ENCODE peak calls at places on chromosomes 6 and 20, in four cellular contexts. A is H1, W is HepG2, Q is GM12878. G is an unnamed sample.

GRCh38 chr6:151269318-151269995 is 29.7 kb downstream of the AKAP12 start:
- DNase-seq in A (no peak), W (no peak), Q (no peak), G (no peak)

GRCh38 chr20:8244637-8245036 is 112.6 kb downstream of the PLCB1 start:
- DNase-seq in A (no peak), W (peak), Q (no peak), G (no peak)

GRCh38 chr20:50270569-50270968 is 79.9 kb downstream of the CEBPB start:
- DNase-seq in A (no peak), W (no peak), Q (no peak), G (no peak)

GRCh38 chr6:36127462-36128016 is 2.8 kb upstream of the MAPK13 start:
- DNase-seq in A (no peak), W (peak), Q (no peak), G (no peak)

GRCh38 chr6:151391471-151392428 is at the start of gene ZBTB2:
- DNase-seq in A (peak), W (peak), Q (no peak), G (no peak)

GRCh38 chr20:40663991-40664880 is 24.8 kb downstream of the MAFB start:
- DNase-seq in A (no peak), W (no peak), Q (no peak), G (no peak)

GRCh38 chr6:125792680-125793079 is 1.9 kb downstream of the NCOA7 start:
- DNase-seq in A (no peak), W (no peak), Q (no peak), G (no peak)

GRCh38 chr6:31597006-31597405 is 4.2 kb upstream of the NCR3 start:
- DNase-seq in A (no peak), W (peak), Q (no peak), G (no peak)

GRCh38 chr6:84460491-84460890 is 233.0 kb upstream of the CEP162 start:
- DNase-seq in A (no peak), W (no peak), Q (no peak), G (no peak)

GRCh38 chr6:76609160-76609559 is 536.7 kb upstream of the IMPG1 start:
- DNase-seq in A (no peak), W (no peak), Q (no peak), G (no peak)

DNA sequence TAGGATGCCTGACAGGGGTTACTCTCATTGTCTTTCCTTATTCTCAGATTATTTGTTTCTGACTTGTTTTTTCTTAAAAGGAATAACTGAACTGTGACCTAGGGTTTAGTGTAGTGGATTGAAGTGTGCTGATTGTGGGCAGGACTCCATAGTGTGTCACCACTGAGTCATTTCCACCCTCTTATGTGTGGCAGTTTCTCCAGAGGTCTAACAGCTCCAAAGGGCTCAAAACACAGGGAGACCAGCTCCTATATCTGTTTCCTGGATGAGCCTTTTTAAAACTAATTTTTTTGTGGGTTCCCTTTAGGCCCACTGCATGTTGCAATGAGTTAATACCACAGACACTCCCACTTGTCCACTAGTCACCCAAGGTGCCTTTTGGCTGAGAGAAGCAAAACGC is 951.1 kb upstream of the ADGRB3 start:
- DNase-seq in A (no peak), W (no peak), Q (no peak), G (no peak)
- TF ChIP-seq YY1 in A (no peak), W (no peak), Q (no peak), G (no peak)

GRCh38 chr20:51810155-51811039 is 8.1 kb upstream of the SALL4 start:
- DNase-seq in A (no peak), W (peak), Q (no peak), G (no peak)
- TF ChIP-seq SUZ12 in A (no peak), W (no peak), Q (no peak), G (no peak)

DNA sequence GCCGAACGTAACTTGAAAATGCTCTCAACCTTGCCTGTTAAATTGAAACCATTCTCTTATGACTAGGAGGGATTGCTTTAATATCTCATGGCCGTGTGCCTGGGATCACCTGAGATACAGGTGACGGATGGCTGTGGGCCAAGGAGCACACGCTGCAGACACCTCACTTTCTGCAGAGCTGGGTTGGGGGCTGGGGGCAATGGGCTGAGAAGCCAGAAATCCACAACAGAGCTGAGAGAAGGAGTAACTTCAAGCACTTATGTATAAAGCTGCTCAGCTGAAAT is 170.9 kb downstream of the DTNBP1 start:
- DNase-seq in A (no peak), W (no peak), Q (no peak), G (no peak)
- TF ChIP-seq YY1 in A (no peak), W (no peak), Q (no peak), G (no peak)

GRCh38 chr6:109343518-109343917 is 38.7 kb downstream of the CD164 start:
- DNase-seq in A (no peak), W (no peak), Q (no peak), G (no peak)

GRCh38 chr6:109339906-109340678 is 42.2 kb downstream of the CD164 start:
- DNase-seq in A (no peak), W (no peak), Q (no peak), G (no peak)

GRCh38 chr6:109342564-109342963 is 39.7 kb downstream of the CD164 start:
- DNase-seq in A (no peak), W (no peak), Q (no peak), G (no peak)

GRCh38 chr6:109344226-109344625 is 38.0 kb downstream of the CD164 start:
- DNase-seq in A (no peak), W (no peak), Q (no peak), G (no peak)

GRCh38 chr6:109340811-109341210 is 41.5 kb downstream of the CD164 start:
- DNase-seq in A (no peak), W (no peak), Q (no peak), G (no peak)
- TF ChIP-seq SUZ12 in A (no peak), W (no peak), Q (no peak), G (no peak)

DNA sequence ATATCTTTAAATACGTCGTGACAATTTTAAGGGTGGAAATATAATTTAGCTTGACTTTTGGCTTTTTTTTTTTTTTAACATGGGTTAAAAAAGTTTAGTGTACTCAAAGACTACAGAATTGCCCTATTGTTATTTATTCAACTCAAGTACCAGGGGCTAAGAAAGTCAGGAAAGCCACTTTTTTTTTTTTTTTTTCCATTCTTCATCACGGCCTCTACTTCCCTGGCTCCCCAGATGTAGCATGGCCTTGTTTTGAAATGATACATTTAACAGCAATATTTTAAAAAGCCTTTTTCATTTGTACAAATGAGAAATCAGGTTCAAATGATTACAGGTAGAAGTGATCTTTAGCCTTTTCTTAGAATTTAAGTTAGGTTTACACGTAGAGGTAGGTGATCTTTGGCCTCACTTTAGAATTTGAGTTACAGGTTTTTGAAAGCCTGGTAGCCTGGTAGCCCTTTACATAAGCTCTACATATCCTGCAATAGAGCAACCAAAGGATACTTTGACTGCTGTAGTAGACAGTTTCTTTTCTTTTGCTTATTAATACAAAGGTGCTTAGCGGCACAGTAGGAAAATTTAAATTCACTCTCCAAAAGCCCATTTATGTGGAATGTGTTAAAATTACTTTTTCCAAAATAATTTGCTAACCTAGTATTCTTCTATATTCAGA is 160.5 kb upstream of the MMS22L start:
- DNase-seq in A (no peak), W (no peak), Q (no peak), G (peak)
- TF ChIP-seq YY1 in A (no peak), W (no peak), Q (no peak), G (no peak)

GRCh38 chr6:17820055-17820454 is 113.3 kb upstream of the NUP153 start:
- DNase-seq in A (no peak), W (peak), Q (no peak), G (no peak)
- TF ChIP-seq SUZ12 in A (no peak), W (no peak), Q (no peak), G (no peak)

GRCh38 chr6:134046054-134046453 is 6.4 kb downstream of the SLC2A12 start:
- DNase-seq in A (no peak), W (no peak), Q (no peak), G (no peak)

GRCh38 chr6:134039116-134039515 is 13.3 kb downstream of the SLC2A12 start:
- DNase-seq in A (no peak), W (no peak), Q (no peak), G (no peak)

GRCh38 chr6:134034951-134035822 is 17.2 kb downstream of the SLC2A12 start:
- DNase-seq in A (no peak), W (no peak), Q (no peak), G (no peak)

GRCh38 chr6:134035823-134036296 is 16.6 kb downstream of the SLC2A12 start:
- DNase-seq in A (no peak), W (peak), Q (peak), G (no peak)

DNA sequence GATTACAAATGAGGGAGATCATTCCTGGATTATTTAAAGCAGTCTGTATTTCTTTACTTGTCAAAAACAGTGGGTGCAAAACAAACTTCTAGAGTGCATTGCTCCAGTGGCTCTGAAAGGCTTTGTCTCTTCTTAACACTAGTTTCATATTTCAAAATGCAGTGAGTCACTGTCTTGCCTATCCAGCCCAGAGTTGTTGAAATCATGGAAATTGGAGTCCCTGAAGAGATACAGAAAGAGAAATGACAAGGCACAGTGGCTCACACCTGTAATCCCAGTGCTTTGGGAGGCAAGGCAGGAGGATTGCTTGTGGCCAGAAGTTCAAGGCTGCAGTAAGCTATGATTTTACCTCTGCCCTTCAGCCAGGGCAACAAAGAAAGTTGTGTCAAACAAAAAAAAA is 11.3 kb downstream of the SLC2A12 start:
- DNase-seq in A (no peak), W (no peak), Q (no peak), G (no peak)
- TF ChIP-seq YY1 in A (no peak), W (no peak), Q (no peak), G (no peak)

DNA sequence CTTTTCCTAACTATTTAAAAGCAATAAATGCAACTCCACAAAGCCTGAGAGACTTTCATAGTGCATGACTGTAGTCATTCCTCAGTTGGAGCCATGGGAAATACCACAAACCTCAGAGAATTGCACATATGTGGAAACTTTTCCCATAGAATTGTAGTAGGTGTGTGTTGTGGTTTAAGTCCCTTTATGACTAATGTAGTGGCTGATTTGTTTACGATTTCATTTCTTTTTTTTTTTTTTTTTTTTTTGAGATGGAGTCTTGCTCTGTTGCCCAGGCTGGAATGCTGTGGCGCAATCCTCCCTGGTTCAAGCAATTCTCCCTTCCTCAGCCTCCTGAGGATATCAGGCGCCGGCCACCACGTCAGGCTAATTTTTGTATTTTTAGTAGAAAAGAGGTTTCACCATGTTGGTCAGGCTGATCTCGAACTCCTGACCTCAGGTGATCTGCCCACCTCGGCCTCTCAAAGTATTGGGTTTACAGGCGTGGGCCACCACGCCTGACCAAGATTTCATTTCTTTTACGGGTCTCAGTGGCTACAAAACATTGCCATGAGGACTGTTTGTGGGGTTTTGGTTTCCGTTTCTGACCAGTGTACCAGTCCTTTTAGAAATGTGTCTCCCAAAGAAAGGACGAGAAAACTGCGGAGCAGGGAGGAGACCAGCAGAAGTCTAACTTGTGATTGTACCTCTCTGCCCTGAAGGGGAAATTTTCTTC is 212.1 kb upstream of the MARCKS start:
- DNase-seq in A (no peak), W (peak), Q (peak), G (no peak)
- TF ChIP-seq SUZ12 in A (no peak), W (no peak), Q (no peak), G (no peak)

GRCh38 chr6:93252930-93253329 is 166.4 kb downstream of the EPHA7 start:
- DNase-seq in A (no peak), W (no peak), Q (no peak), G (no peak)
- TF ChIP-seq YY1 in A (no peak), W (no peak), Q (no peak), G (no peak)